ENCODE peak calls at places on chromosomes 3 and 15, in four cellular contexts. E is GM04504, H is GDM1, N is NCI-H510A treated with DMSO at 0.1 percent for 48 hours. X is an unnamed sample.

GRCh38 chr3:36957862-36958686 is 13.2 kb upstream of the TRANK1 start:
- DNase-seq in E (no peak), N (no peak), H (no peak), X (no peak)

GRCh38 chr3:52820741-52821140 is 9.7 kb downstream of the ITIH4 start:
- DNase-seq in N (peak; percentile 19), E (no peak), H (no peak), X (no peak)

GRCh38 chr3:49411550-49411967 is 217 bp downstream of the RHOA start:
- DNase-seq in E (no peak), N (no peak), H (no peak), X (no peak)

GRCh38 chr3:129936757-129937156 is 37.8 kb upstream of the TRH start:
- DNase-seq in H (no peak), E (peak; percentile 31), N (no peak), X (peak; percentile 6)

GRCh38 chr15:80727196-80727595 is 32.1 kb downstream of the ABHD17C start:
- DNase-seq in H (no peak), E (no peak), N (no peak), X (no peak)

GRCh38 chr3:135009014-135009413 is 214.0 kb downstream of the EPHB1 start:
- DNase-seq in H (no peak), N (no peak), E (no peak), X (no peak)

GRCh38 chr3:115834068-115834467 is 210.8 kb downstream of the GAP43 start:
- DNase-seq in H (no peak), N (no peak), E (peak; percentile 72), X (peak; percentile 33)

GRCh38 chr3:141849056-141849814 is 27.2 kb upstream of the ATP1B3 start:
- DNase-seq in E (no peak), H (no peak), N (no peak), X (no peak)

GRCh38 chr3:47889001-47889757 is 86.2 kb downstream of the DHX30 start:
- DNase-seq in H (no peak), E (no peak), N (no peak), X (no peak)

GRCh38 chr3:65894679-65895078 is 144.0 kb downstream of the MAGI1 start:
- DNase-seq in H (no peak), E (peak; percentile 86), N (no peak), X (peak; percentile 23)

GRCh38 chr3:27354588-27355203 is 14.5 kb downstream of the NEK10 start:
- DNase-seq in H (no peak), E (no peak), N (no peak), X (no peak)

GRCh38 chr15:31371520-31372240 is 45.0 kb downstream of the KLF13 start:
- DNase-seq in E (no peak), N (no peak), H (no peak), X (no peak)

GRCh38 chr3:21785765-21786453 is 34.9 kb upstream of the ZNF385D start:
- DNase-seq in E (no peak), H (no peak), N (no peak), X (no peak)

GRCh38 chr3:127632035-127632434 is 3.0 kb downstream of the PODXL2 start:
- DNase-seq in N (no peak), E (no peak), H (no peak), X (no peak)

GRCh38 chr3:158560979-158561378 is 10.0 kb upstream of the MLF1 start:
- DNase-seq in N (no peak), E (no peak), H (no peak), X (no peak)

GRCh38 chr3:39590776-39591175 is 123.3 kb downstream of the MOBP start:
- DNase-seq in E (no peak), N (no peak), H (no peak), X (no peak)

GRCh38 chr3:5768546-5768945 is 581.0 kb downstream of the EDEM1 start:
- DNase-seq in E (no peak), H (no peak), N (no peak), X (no peak)

GRCh38 chr3:4814302-4814903 is 164.8 kb upstream of the BHLHE40 start:
- DNase-seq in H (peak; percentile 86), N (no peak), E (no peak), X (no peak)

GRCh38 chr15:58440922-58441321 is 9.1 kb downstream of the LIPC start:
- DNase-seq in E (no peak), N (no peak), H (no peak), X (no peak)

GRCh38 chr3:46162975-46163550 is 45.0 kb downstream of the CCR1 start:
- DNase-seq in H (no peak), N (no peak), E (no peak), X (no peak)